ENCODE peak calls at places on chromosomes 12 and 14, in nine cellular contexts. Z is CD4-positive, alpha-beta T cell; R is IMR-90; I is sigmoid colon; S is upper lobe of right lung; V is B cell; M is astrocyte of the cerebellum; X is thyroid gland; B is astrocyte of the spinal cord. D is an unnamed sample.

GRCh38 chr14:75229923-75230792 is 48.5 kb upstream of the FOS start:
- DNase-seq in X (peak; percentile 85), S (peak; percentile 67), V (peak; percentile 37), B (peak; percentile 10), Z (peak; percentile 26), R (peak; percentile 34), M (no peak), I (no peak), D (peak; percentile 48)

GRCh38 chr14:96040836-96041371 is 1.7 kb downstream of the C14orf132 start:
- DNase-seq in I (no peak), B (no peak), V (no peak), M (no peak), X (no peak), Z (no peak), S (no peak), R (peak; percentile 66), D (no peak)

GRCh38 chr14:100292776-100293461 is 13.3 kb downstream of the SLC25A29 start:
- DNase-seq in S (peak; percentile 60), V (no peak), M (no peak), Z (no peak), I (no peak), X (no peak), B (no peak), R (no peak), D (no peak)

GRCh38 chr12:59452259-59452658 is 143.6 kb upstream of the SLC16A7 start:
- DNase-seq in R (peak; percentile 85), M (no peak), I (no peak), V (no peak), X (no peak), Z (no peak), S (no peak), B (peak; percentile 65), D (no peak)

GRCh38 chr12:49909826-49910225 is 6.1 kb upstream of the FAIM2 start:
- DNase-seq in X (peak; percentile 79), I (no peak), V (no peak), B (peak; percentile 43), R (peak; percentile 69), Z (no peak), S (peak; percentile 88), M (no peak), D (no peak)

GRCh38 chr14:39763402-39763890 is 331.2 kb upstream of the FBXO33 start:
- DNase-seq in B (no peak), Z (no peak), V (no peak), I (no peak), M (no peak), S (no peak), R (no peak), X (no peak), D (no peak)

GRCh38 chr12:71584356-71584755 is 79.3 kb downstream of the ZFC3H1 start:
- DNase-seq in M (no peak), S (no peak), Z (no peak), V (no peak), X (no peak), R (no peak), B (no peak), I (no peak), D (no peak)

GRCh38 chr12:13004368-13004767 is 4.3 kb upstream of the HEBP1 start:
- DNase-seq in M (no peak), X (no peak), Z (no peak), S (no peak), B (no peak), I (no peak), V (no peak), R (peak; percentile 36), D (no peak)

GRCh38 chr14:54329082-54329695 is 67.6 kb upstream of the CDKN3 start:
- DNase-seq in Z (no peak), X (peak; percentile 83), V (no peak), B (peak; percentile 78), R (peak; percentile 61), I (no peak), M (peak; percentile 74), S (no peak), D (peak; percentile 55)

GRCh38 chr14:73245401-73246325 is 8.4 kb downstream of the PAPLN start:
- DNase-seq in B (peak; percentile 24), S (peak; percentile 88), M (no peak), X (peak; percentile 67), I (no peak), Z (peak; percentile 15), V (peak; percentile 86), R (no peak), D (peak; percentile 82)

GRCh38 chr12:120922279-120922678 is 18.1 kb upstream of the SPPL3 start:
- DNase-seq in X (no peak), B (no peak), R (no peak), S (no peak), V (no peak), I (no peak), Z (no peak), M (no peak), D (no peak)

GRCh38 chr14:91330111-91330696 is 85.7 kb upstream of the GPR68 start:
- DNase-seq in Z (no peak), X (no peak), B (no peak), R (no peak), M (no peak), V (no peak), S (peak; percentile 82), I (no peak), D (no peak)

GRCh38 chr14:69980457-69981414 is 101.5 kb downstream of the SMOC1 start:
- DNase-seq in R (no peak), X (no peak), S (no peak), M (no peak), B (no peak), V (no peak), Z (no peak), I (no peak), D (no peak)

GRCh38 chr12:56935157-56935556 is 949 bp upstream of the SDR9C7 start:
- DNase-seq in V (no peak), M (no peak), R (no peak), I (no peak), X (no peak), Z (no peak), S (no peak), B (no peak), D (no peak)

GRCh38 chr12:65318186-65318685 is 39.8 kb downstream of the MSRB3 start:
- DNase-seq in Z (no peak), B (no peak), V (no peak), M (no peak), R (no peak), X (no peak), S (no peak), I (no peak), D (no peak)

GRCh38 chr12:65308601-65309071 is 30.2 kb downstream of the MSRB3 start:
- DNase-seq in S (no peak), Z (no peak), X (no peak), R (peak; percentile 45), V (no peak), I (no peak), B (no peak), M (no peak), D (no peak)

GRCh38 chr12:65308001-65308400 is 29.5 kb downstream of the MSRB3 start:
- DNase-seq in R (peak; percentile 37), Z (no peak), B (no peak), M (no peak), X (no peak), S (no peak), I (no peak), V (no peak), D (no peak)

GRCh38 chr12:65311260-65311659 is 32.8 kb downstream of the MSRB3 start:
- DNase-seq in V (no peak), M (no peak), R (no peak), X (no peak), Z (no peak), S (no peak), B (no peak), I (no peak), D (no peak)

DNA sequence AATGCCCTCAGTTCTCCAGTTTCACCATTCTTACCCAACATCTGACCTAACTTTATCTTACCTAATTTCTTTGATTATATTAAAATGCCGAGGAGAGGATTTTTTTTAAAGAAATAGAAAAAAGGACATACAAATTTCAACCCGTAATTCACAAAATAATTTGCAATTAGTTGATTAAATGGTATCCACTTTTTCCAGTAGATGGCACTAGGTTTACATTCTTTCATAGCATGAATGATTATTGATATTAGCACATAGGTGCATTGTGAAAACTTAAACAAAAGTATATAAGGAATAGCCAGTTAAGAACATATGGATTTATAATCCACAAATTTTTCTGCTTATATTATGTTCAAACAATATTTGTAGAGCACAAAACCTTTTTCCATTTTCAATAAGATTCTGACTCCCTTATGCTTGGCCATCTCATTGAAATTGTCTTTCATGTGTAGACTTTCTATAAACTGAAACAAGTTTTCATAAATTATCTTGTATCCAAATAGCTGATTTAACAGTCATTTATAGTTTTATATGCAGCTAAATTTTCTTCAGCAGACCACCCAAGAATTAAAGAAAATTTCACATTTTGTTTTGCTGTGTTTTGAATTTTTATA is 35.3 kb downstream of the MSRB3 start:
- DNase-seq in V (no peak), B (peak; percentile 62), X (no peak), M (no peak), Z (no peak), R (peak; percentile 47), I (no peak), S (no peak), D (no peak)
- TF ChIP-seq CTCF in V (no peak), B (peak; percentile 36), X (peak; percentile 13), M (no peak), Z (no peak), R (peak; percentile 62), I (no peak), S (peak; percentile 45), D (no peak)

DNA sequence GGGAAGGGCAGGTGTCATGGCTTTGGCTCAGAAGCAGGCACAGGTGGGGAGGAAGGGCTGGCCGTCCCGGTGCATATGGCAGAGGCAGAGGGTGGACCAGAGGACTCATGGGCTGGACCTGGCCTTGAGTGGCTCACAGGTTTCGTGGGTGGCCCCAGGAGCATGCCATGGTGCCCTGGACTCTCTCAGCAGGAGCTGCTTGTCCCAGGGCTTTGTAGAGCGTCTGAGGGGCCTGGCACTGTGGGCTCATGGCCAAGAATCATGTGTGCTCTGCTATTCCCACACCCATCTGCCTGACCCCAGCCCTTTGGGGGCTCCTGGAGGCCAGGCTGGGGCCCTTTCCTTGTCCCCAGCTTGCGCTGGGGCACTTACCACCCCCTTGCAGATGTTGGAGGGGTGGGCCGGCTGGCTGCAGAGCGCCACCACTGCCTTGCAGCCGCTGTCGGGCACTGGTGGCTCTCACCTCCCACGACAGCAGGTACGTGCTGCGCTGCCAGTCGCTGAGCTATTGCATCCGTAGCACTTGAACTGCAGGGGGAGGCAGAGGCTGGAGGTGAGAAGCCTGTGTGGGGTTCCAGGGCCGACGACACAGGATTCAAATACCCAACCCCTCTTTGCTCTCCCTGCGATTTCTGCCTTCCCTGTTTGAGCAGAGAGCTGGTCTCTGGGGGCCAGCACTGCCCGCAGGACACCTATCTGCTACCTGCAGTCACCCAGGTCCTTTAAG is 187.4 kb upstream of the PRMT8 start:
- DNase-seq in V (no peak), X (peak; percentile 57), Z (no peak), S (no peak), B (no peak), I (no peak), M (no peak), R (no peak), D (no peak)
- TF ChIP-seq CTCF in V (no peak), X (no peak), Z (no peak), S (no peak), B (peak; percentile 29), I (no peak), M (peak; percentile 29), R (no peak), D (no peak)

GRCh38 chr14:68813318-68813838 is 20.5 kb upstream of the ZFP36L1 start:
- DNase-seq in I (no peak), Z (no peak), M (no peak), V (no peak), R (no peak), B (no peak), S (no peak), X (peak; percentile 39), D (peak; percentile 9)
- TF ChIP-seq CTCF in I (no peak), Z (no peak), M (no peak), V (no peak), R (no peak), B (no peak), S (no peak), X (no peak), D (no peak)

GRCh38 chr12:31813305-31813704 is 84.5 kb upstream of the AMN1 start:
- DNase-seq in X (no peak), S (no peak), Z (no peak), M (no peak), R (no peak), B (no peak), V (no peak), I (no peak), D (no peak)
- TF ChIP-seq CTCF in X (no peak), S (no peak), Z (no peak), M (no peak), R (no peak), B (no peak), V (no peak), I (no peak), D (no peak)